ENCODE peak calls at places on chromosome 6, in four cellular contexts. P is GM23338, O is T-helper 1 cell, Q is T-helper 2 cell. C is an unnamed sample.

GRCh38 chr6:93105017-93105416 is 314.3 kb downstream of the EPHA7 start:
- DNase-seq in P (no peak), O (no peak), Q (no peak), C (no peak)

GRCh38 chr6:32867559-32868256 is 13.7 kb downstream of the PSMB9 start:
- DNase-seq in P (no peak), O (no peak), Q (no peak), C (no peak)

GRCh38 chr6:109083657-109084056 is 11.0 kb downstream of the SESN1 start:
- DNase-seq in P (no peak), O (no peak), Q (no peak), C (no peak)

GRCh38 chr6:16305788-16306187 is 67.4 kb downstream of the GMPR start:
- DNase-seq in P (no peak), O (no peak), Q (no peak), C (no peak)

GRCh38 chr6:128605961-128606360 is 85.6 kb upstream of the PTPRK start:
- DNase-seq in P (no peak), O (no peak), Q (no peak), C (no peak)

GRCh38 chr6:32204268-32204715 is 11.8 kb upstream of the GPSM3 start:
- DNase-seq in P (no peak), O (no peak), Q (no peak), C (no peak)

GRCh38 chr6:43278524-43279078 is 19.5 kb upstream of the SLC22A7 start:
- DNase-seq in P (no peak), O (no peak), Q (no peak), C (no peak)

GRCh38 chr6:16755544-16755943 is 5.7 kb downstream of the ATXN1 start:
- DNase-seq in P (no peak), O (no peak), Q (no peak), C (no peak)

GRCh38 chr6:29516108-29516507 is 28.4 kb upstream of the MAS1L start:
- DNase-seq in P (no peak), O (no peak), Q (no peak), C (peak)